ENCODE peak calls at places on chromosome 1, in four cellular contexts. S, E, I and J are unnamed samples.

GRCh38 chr1:42157667-42158066 is 4.5 kb downstream of the GUCA2B start:
- DNase-seq in S (no peak), E (no peak), I (no peak), J (no peak)

GRCh38 chr1:24743404-24744211 is 1.6 kb upstream of the CLIC4 start:
- DNase-seq in S (peak), E (no peak), I (no peak), J (peak)

GRCh38 chr1:245154429-245155185 is at the start of gene KIF26B:
- DNase-seq in S (peak), E (peak), I (peak), J (peak)

GRCh38 chr1:24501371-24502167 is 1.1 kb upstream of the RCAN3 start:
- DNase-seq in S (no peak), E (peak), I (peak), J (peak)

GRCh38 chr1:94778808-94779207 is 41.3 kb upstream of the SLC44A3 start:
- DNase-seq in S (no peak), E (no peak), I (no peak), J (no peak)

GRCh38 chr1:233584931-233585330 is 29.0 kb upstream of the KCNK1 start:
- DNase-seq in S (no peak), E (no peak), I (no peak), J (no peak)

GRCh38 chr1:175889044-175889443 is 145.6 kb upstream of the TNR start:
- DNase-seq in S (no peak), E (no peak), I (no peak), J (no peak)

GRCh38 chr1:160161965-160162705 is 10.7 kb downstream of the ATP1A4 start:
- DNase-seq in S (peak), E (no peak), I (no peak), J (no peak)

GRCh38 chr1:85611390-85611789 is 30.8 kb downstream of the CCN1 start:
- DNase-seq in S (no peak), E (no peak), I (peak), J (no peak)

GRCh38 chr1:145846191-145846590 is 761 bp downstream of the NUDT17 start:
- DNase-seq in S (peak), E (peak), I (peak), J (peak)

GRCh38 chr1:100089082-100089481 is 43.6 kb downstream of the SASS6 start:
- DNase-seq in S (no peak), E (no peak), I (no peak), J (no peak)